ENCODE peak calls at places on chromosomes 13 and 19, in four cellular contexts. M is H1, X is K562, K is A549. D is an unnamed sample.

GRCh38 chr13:112743451-112744305 is 53.8 kb downstream of the ATP11A start:
- DNase-seq in K (no peak), X (no peak), M (no peak), D (no peak)

GRCh38 chr19:57583521-57584416 is at the start of gene ZIK1:
- DNase-seq in X (peak), M (peak), K (no peak), D (peak)

GRCh38 chr13:34430294-34430693 is 511.8 kb upstream of the NBEA start:
- DNase-seq in M (no peak), X (no peak), K (no peak), D (no peak)

GRCh38 chr13:40876020-40876738 is 86.8 kb downstream of the SLC25A15 start:
- DNase-seq in X (no peak), K (no peak), M (no peak), D (no peak)

GRCh38 chr13:91574756-91575155 is 176.3 kb downstream of the GPC5 start:
- DNase-seq in K (no peak), M (no peak), X (no peak), D (no peak)

GRCh38 chr13:40503966-40504591 is 162.4 kb downstream of the FOXO1 start:
- DNase-seq in X (no peak), M (no peak), K (peak), D (no peak)

GRCh38 chr13:20780318-20780717 is 6.6 kb upstream of the EEF1AKMT1 start:
- DNase-seq in K (no peak), X (no peak), M (no peak), D (no peak)

GRCh38 chr13:52784591-52785340 is 45.1 kb upstream of the CNMD start:
- DNase-seq in X (no peak), M (no peak), K (no peak), D (no peak)

GRCh38 chr19:18603255-18603957 is 3.2 kb downstream of the CRLF1 start:
- DNase-seq in K (no peak), X (peak), M (no peak), D (no peak)

GRCh38 chr19:22533761-22534160 is 100.4 kb upstream of the ZNF492 start:
- DNase-seq in M (no peak), X (no peak), K (no peak), D (no peak)

GRCh38 chr13:79482271-79482970 is 1.5 kb downstream of the NDFIP2 start:
- DNase-seq in X (no peak), M (no peak), K (no peak), D (no peak)

GRCh38 chr13:104442541-104442940 is 1376.3 kb upstream of the SLC10A2 start:
- DNase-seq in M (no peak), X (no peak), K (no peak), D (no peak)

GRCh38 chr19:8421484-8422461 is 8.7 kb downstream of the MARCHF2 start:
- DNase-seq in K (no peak), M (no peak), X (no peak), D (no peak)

GRCh38 chr13:40479196-40479845 is 187.1 kb downstream of the FOXO1 start:
- DNase-seq in X (no peak), M (no peak), K (no peak), D (no peak)

GRCh38 chr19:30670011-30670329 is 297.8 kb downstream of the ZNF536 start:
- DNase-seq in K (no peak), M (no peak), X (no peak), D (no peak)

GRCh38 chr19:55146078-55146647 is 2.8 kb downstream of the TNNT1 start:
- DNase-seq in M (no peak), X (peak), K (peak), D (no peak)

GRCh38 chr13:112012004-112012704 is 54.8 kb upstream of the SOX1 start:
- DNase-seq in X (no peak), M (no peak), K (no peak), D (no peak)

GRCh38 chr13:62194371-62194770 is 778.7 kb upstream of the PCDH20 start:
- DNase-seq in X (no peak), K (no peak), M (no peak), D (no peak)

GRCh38 chr13:49476529-49476928 is 19.2 kb upstream of the PHF11 start:
- DNase-seq in K (no peak), M (no peak), X (no peak), D (no peak)

GRCh38 chr13:31200636-31200970 is 828 bp downstream of the B3GLCT start:
- DNase-seq in X (peak), K (peak), M (no peak), D (no peak)

GRCh38 chr19:3849787-3850186 is 19.1 kb downstream of the ZFR2 start:
- DNase-seq in X (peak), M (no peak), K (no peak), D (no peak)

GRCh38 chr19:44476559-44477408 is 23.5 kb downstream of the ZNF180 start:
- DNase-seq in M (no peak), X (no peak), K (no peak), D (no peak)

GRCh38 chr19:39053276-39054090 is 21.1 kb upstream of the FBXO27 start:
- DNase-seq in X (no peak), K (no peak), M (no peak), D (no peak)
- H3K27ac ChIP-seq in X (no peak), K (peak), M (no peak), D (no peak)

GRCh38 chr19:679418-680286 is 3.5 kb downstream of the FSTL3 start:
- DNase-seq in K (peak), M (no peak), X (peak), D (no peak)
- TF ChIP-seq HDAC2 in K (no peak), M (no peak), X (no peak), D (no peak)

GRCh38 chr19:41324231-41324702 is 14.3 kb downstream of the CCDC97 start:
- DNase-seq in M (no peak), K (no peak), X (no peak), D (no peak)
- H3K27ac ChIP-seq in M (peak), K (peak), X (peak), D (no peak)

GRCh38 chr19:48963371-48964204 is 1.5 kb upstream of the FTL start:
- DNase-seq in X (peak), K (peak), M (peak), D (no peak)
- TF ChIP-seq HDAC2 in X (peak), K (no peak), M (no peak), D (no peak)

GRCh38 chr19:10317857-10318462 is 2.1 kb upstream of the FDX2 start:
- DNase-seq in K (no peak), X (no peak), M (no peak), D (no peak)

GRCh38 chr19:10318807-10319426 is 3.1 kb upstream of the FDX2 start:
- DNase-seq in X (no peak), K (no peak), M (no peak), D (no peak)

GRCh38 chr19:10315335-10316214 is at the start of gene FDX2:
- DNase-seq in M (peak), K (peak), X (peak), D (peak)

GRCh38 chr19:10317045-10317856 is 1.4 kb upstream of the FDX2 start:
- DNase-seq in K (no peak), M (no peak), X (no peak), D (no peak)

DNA sequence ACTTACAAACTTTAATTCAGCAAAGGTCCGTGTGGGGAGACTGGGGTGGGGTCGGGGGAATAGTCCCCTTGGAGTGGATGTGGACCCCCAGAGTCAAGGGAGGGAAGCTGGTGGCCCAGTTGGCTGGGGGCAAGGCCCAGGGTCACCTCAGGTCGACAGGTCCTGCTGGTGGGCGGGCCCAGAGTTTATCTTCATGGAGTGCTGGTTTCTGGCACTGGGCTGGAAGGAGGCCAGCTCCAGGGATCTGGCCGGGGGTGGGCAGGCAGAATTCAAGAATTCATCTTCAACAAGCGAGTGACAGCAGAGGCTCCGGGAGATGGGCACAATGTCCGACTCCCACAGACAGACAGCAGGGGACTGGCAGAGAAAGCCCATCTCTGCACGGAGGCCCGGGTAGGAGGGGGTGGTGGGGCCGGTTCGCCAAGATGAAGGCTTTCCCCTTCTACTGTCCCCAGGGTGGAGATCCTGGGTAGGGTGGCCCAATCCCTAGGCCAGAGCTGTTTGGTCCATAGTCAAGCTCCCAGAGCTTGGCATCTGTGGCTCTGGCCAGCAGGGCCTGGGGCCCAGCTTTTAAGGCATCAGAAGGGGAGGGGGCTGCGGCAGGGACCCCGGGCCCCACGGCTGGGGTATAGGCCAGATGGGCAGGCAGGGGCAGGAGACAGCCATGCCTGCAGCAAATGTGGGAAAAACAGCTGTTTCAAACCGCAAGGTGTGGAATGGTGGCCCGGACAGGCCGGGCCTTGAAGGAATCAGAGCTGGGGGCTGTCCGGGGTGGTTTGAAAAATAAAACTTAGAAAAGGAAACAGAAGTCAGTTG is 622 bp upstream of the FDX2 start:
- DNase-seq in K (no peak), X (peak), M (no peak), D (no peak)
- H3K27ac ChIP-seq in K (peak), X (peak), M (peak), D (no peak)

DNA sequence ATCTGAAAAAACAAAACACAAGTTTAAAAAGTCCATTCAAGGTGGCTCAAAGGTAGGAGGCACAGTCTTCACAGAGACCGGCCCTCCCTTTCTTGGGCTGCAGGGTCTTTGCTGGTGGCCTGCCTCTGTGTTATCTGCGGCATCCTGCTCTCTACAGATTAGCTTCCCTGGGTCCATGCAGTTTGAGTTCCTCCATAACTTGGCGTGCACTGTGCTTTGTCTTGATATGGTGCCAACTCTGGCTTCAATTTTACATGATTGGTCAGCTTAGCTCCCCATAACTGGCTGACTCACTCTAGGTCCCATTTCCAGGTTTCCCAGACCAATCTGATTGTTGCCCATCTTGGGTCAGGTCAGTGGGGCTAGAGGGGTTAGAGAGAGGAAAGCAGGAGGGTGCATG is 41.8 kb downstream of the TPT1 start:
- DNase-seq in M (no peak), K (no peak), X (peak), D (no peak)
- TF ChIP-seq HDAC2 in M (no peak), K (no peak), X (no peak), D (no peak)

GRCh38 chr13:24443366-24443765 is 69.2 kb downstream of the PARP4 start:
- DNase-seq in K (no peak), M (no peak), X (no peak), D (no peak)
- H3K27ac ChIP-seq in K (no peak), M (no peak), X (no peak), D (no peak)

D was measured in GM12878.